ENCODE peak calls at places on chromosome 4, in four cellular contexts. G is pancreas; E is CD8-positive, alpha-beta memory T cell; Y is aorta. T is an unnamed sample.
A peak's percentile ranks its signal among the peaks of the same experiment; 100 is the strongest.

GRCh38 chr4:92234393-92235176 is 69.2 kb upstream of the GRID2 start:
- DNase-seq in G (no peak), E (no peak), Y (no peak), T (peak; percentile 99)

GRCh38 chr4:122996350-122996749 is 74.0 kb upstream of the NUDT6 start:
- DNase-seq in G (no peak), E (no peak), Y (no peak), T (no peak)

GRCh38 chr4:183405371-183405770 is 39.1 kb upstream of the CDKN2AIP start:
- DNase-seq in G (no peak), E (no peak), Y (no peak), T (no peak)

GRCh38 chr4:24930136-24930535 is 17.3 kb upstream of the CCDC149 start:
- DNase-seq in G (no peak), E (no peak), Y (no peak), T (no peak)

GRCh38 chr4:153725070-153725810 is 34.6 kb downstream of the RNF175 start:
- DNase-seq in G (no peak), E (no peak), Y (no peak), T (no peak)

GRCh38 chr4:153792007-153792892 is 3.4 kb upstream of the SFRP2 start:
- DNase-seq in G (peak; percentile 50), E (no peak), Y (peak; percentile 74), T (no peak)

GRCh38 chr4:74950200-74950599 is 17.3 kb downstream of the PARM1 start:
- DNase-seq in G (no peak), E (no peak), Y (no peak), T (no peak)

GRCh38 chr4:80154547-80154933 is 42.8 kb upstream of the PRDM8 start:
- DNase-seq in G (no peak), E (no peak), Y (no peak), T (no peak)

GRCh38 chr4:40309250-40309774 is 25.8 kb upstream of the CHRNA9 start:
- DNase-seq in G (peak; percentile 88), E (peak; percentile 93), Y (peak; percentile 92), T (peak; percentile 45)

GRCh38 chr4:76762136-76763130 is 135.5 kb downstream of the SOWAHB start:
- DNase-seq in G (no peak), E (no peak), Y (no peak), T (peak; percentile 30)

GRCh38 chr4:182533948-182534347 is 290.7 kb downstream of the TENM3 start:
- DNase-seq in G (no peak), E (no peak), Y (no peak), T (peak; percentile 69)

GRCh38 chr4:30068234-30068633 is 651.9 kb upstream of the PCDH7 start:
- DNase-seq in G (no peak), E (no peak), Y (no peak), T (no peak)

GRCh38 chr4:74682567-74683359 is 111.6 kb downstream of the BTC start:
- DNase-seq in G (no peak), E (no peak), Y (peak; percentile 68), T (peak; percentile 97)

GRCh38 chr4:123415977-123416376 is 19.4 kb downstream of the SPRY1 start:
- DNase-seq in G (no peak), E (peak; percentile 61), Y (no peak), T (peak; percentile 76)

GRCh38 chr4:187633245-187633644 is 362.3 kb upstream of the ZFP42 start:
- DNase-seq in G (no peak), E (no peak), Y (no peak), T (no peak)

GRCh38 chr4:184645904-184646610 is 3.2 kb downstream of the CASP3 start:
- DNase-seq in G (no peak), E (no peak), Y (no peak), T (no peak)
- H3K27ac ChIP-seq in G (no peak overlapping the region), E (no peak overlapping the region), Y (no peak overlapping the region), T (peak overlapping the region; percentile 15)

GRCh38 chr4:26418850-26419249 is 71.4 kb downstream of the CCKAR start:
- DNase-seq in G (no peak), E (no peak), Y (no peak), T (no peak)
- H3K36me3 ChIP-seq in G (no peaks in the 10 kb centered on the region), E (peaks cover 10% of the 10 kb centered on the region), Y (no peaks in the 10 kb centered on the region), T (peaks cover 15% of the 10 kb centered on the region)

DNA sequence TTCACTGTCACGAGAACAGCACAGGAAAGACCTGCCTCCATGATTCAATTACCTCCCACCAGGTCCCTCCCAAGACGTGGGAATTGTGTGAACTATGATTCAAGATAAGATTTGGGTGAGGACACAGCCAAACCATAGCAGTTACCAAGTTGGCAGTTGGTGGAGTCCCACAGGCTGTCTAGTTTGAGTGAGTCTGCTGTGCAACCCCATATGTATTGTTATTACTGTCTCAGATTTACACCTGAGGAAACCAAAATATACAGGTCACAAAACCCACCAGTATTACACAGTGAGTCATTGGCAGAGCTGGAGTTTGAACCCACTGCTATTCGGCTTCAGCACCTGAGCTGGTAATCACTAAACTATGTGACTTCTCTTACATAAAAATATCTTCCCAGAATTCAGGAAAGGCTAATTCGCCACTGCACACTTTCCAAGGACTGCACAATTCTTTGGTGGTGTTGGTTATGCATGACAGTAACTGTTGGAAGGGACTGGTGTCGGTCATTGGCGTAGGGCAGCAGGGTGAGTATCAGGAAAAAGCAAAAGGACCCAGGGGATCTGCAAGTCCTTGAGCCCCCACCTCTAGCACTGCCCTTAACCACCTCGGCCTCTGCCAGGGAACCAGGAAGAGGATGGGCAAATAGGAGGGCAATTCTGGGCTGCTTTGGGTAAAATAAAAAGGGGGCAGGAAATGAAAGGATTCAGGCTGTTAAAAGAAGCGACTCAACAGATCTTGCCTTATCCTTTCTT is 110.1 kb downstream of the USP46 start:
- DNase-seq in G (no peak), E (no peak), Y (no peak), T (no peak)
- H3K4me3 ChIP-seq in G (no peak overlapping the region), E (no peak overlapping the region), Y (no peak overlapping the region), T (no peak overlapping the region)

DNA sequence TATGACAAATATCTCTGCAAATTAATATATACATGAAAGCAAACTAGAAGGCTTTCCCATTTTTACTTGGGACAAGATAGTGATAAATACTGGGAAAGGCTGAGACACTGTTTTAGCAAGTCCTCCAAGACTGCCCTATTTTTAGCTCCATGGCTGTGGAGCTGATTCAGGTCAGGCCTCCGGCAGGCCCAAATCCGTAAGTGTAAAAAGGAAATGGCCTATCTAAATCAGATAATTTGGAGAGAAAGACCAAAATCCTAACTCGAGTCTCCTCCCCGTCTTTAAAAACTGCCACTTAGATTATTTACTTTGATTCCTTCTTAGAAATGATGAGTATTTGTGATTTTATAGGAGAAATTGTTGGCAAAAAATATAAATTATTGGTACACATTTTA is 2.9 kb downstream of the OTUD4 start:
- DNase-seq in G (no peak), E (no peak), Y (no peak), T (peak; percentile 25)
- H3K27ac ChIP-seq in G (no peak overlapping the region), E (peak overlapping the region; percentile 90), Y (no peak overlapping the region), T (peak overlapping the region; percentile 94)

DNA sequence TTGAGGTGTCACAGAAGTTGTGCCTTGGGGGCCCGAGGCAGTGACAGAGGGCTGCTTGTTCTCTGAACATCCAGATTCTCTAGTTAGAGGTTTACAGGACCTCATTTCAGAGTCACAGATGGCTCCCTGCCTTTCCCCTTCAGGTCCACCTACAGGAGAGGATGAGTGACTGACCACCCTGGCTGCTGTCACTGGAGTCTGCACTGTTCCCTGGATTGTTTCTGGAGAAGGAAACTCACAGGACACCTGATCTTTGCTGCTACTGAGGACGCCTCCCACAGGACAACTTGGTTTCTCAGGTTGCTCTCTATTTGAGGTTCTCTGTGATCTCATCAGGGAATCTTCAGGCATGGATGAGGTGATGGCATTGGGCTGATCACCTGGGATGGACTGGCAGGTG is 58.3 kb downstream of the GPRIN3 start:
- DNase-seq in G (no peak), E (no peak), Y (no peak), T (no peak)
- H3K36me3 ChIP-seq in G (no peaks in the 10 kb centered on the region), E (peaks cover 19% of the 10 kb centered on the region), Y (no peaks in the 10 kb centered on the region), T (no peaks in the 10 kb centered on the region)

GRCh38 chr4:185383451-185383850 is 12.3 kb downstream of the LRP2BP start:
- DNase-seq in G (peak; percentile 75), E (no peak), Y (no peak), T (no peak)

GRCh38 chr4:185382754-185383153 is 13.0 kb downstream of the LRP2BP start:
- DNase-seq in G (no peak), E (no peak), Y (no peak), T (no peak)

GRCh38 chr4:185380320-185380719 is 15.4 kb downstream of the LRP2BP start:
- DNase-seq in G (no peak), E (no peak), Y (no peak), T (no peak)

GRCh38 chr4:185379326-185380295 is 16.1 kb downstream of the LRP2BP start:
- DNase-seq in G (peak; percentile 54), E (no peak), Y (no peak), T (no peak)

GRCh38 chr4:185381794-185382193 is 13.9 kb downstream of the LRP2BP start:
- DNase-seq in G (no peak), E (no peak), Y (no peak), T (no peak)
- H3K4me3 ChIP-seq in G (no peak overlapping the region), E (no peak overlapping the region), Y (no peak overlapping the region), T (no peak overlapping the region)

DNA sequence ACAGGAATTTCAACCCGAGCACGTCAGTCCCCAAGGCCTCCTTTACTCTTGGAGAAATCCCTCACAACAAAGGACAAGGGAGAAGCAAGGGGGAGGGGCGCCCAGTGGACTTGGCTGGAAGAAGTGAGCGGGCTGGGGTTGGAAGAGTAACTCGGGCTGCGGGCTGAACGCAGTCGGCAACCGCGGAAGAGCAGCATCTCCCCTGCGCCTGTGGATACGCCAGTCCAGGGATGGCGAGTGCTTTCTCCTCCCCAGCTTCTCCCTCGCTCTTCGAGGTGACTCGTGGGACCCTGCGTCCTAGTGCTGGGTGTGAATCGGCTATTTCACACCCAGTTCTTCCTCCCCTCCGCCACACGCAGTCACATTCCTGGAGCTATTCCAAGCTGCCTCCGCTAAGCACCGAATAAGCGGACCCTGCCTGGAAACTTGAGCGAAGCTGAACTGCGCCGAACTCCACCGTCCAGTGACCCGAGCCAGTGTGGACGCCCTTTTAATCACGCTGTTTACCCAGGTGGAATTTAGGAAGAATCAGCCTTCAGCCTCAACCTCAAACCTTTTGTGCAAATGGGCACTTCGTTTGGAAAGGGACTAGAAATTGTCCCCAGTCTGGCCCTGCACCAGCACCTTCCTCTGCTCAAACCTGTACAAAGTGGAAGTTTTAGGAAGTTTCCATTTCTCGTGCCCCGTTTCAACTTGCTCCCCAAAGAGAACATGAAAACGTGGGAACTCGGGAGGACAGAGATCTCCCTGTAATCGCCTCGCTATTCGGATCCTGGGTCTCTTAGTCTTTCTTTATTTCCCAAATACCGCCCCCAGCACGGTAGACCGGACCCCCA is 64.3 kb upstream of the WDR17 start:
- DNase-seq in G (peak; percentile 27), E (no peak), Y (no peak), T (peak; percentile 38)
- H3K27ac ChIP-seq in G (no peak overlapping the region), E (no peak overlapping the region), Y (no peak overlapping the region), T (no peak overlapping the region)

DNA sequence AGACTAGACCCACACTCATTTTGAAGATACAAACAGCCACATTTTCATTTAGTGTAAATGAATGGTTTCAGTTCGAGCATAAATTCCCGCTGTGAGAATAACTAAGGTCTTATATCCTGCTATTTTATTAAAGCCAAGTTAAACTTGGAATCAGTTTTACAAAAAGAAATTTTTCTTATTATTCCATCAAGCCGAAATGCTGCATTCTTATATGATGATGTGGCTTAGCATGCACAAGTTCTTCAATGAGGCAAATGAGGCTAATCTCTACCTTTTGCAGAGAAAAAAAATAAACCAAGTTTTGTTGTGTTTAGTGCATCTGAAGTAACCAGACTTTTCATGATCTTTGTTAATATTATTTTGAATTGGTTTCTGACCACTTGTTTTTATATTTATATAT is 953.9 kb upstream of the PCDH10 start:
- DNase-seq in G (no peak), E (no peak), Y (no peak), T (peak; percentile 43)
- H3K36me3 ChIP-seq in G (no peaks in the 10 kb centered on the region), E (no peaks in the 10 kb centered on the region), Y (no peaks in the 10 kb centered on the region), T (no peaks in the 10 kb centered on the region)

T was measured in astrocyte.